ENCODE peak calls at places on chromosomes 5 and 9, in six cellular contexts. G is GM12891, C is HepG2, E is H1, P is K562, W is GM12878. R is an unnamed sample.

GRCh38 chr9:1083325-1083913 is 33.3 kb downstream of the DMRT2 start:
- DNase-seq in G (no peak), C (no peak), E (peak), P (no peak), W (no peak), R (no peak)

GRCh38 chr9:80485420-80485819 is 913.7 kb downstream of the TLE4 start:
- DNase-seq in G (no peak), C (no peak), E (no peak), P (no peak), W (no peak), R (no peak)

GRCh38 chr5:67209141-67209771 is 12.7 kb upstream of the CD180 start:
- DNase-seq in G (peak), C (peak), E (peak), P (peak), W (no peak), R (peak)

GRCh38 chr5:169584998-169585451 is 1.5 kb downstream of the SPDL1 start:
- DNase-seq in G (no peak), C (no peak), E (no peak), P (peak), W (no peak), R (no peak)

GRCh38 chr9:7370378-7370777 is 429.2 kb downstream of the DMAC1 start:
- DNase-seq in G (no peak), C (peak), E (no peak), P (no peak), W (no peak), R (no peak)

GRCh38 chr9:20594521-20594920 is 27.8 kb downstream of the MLLT3 start:
- DNase-seq in G (no peak), C (no peak), E (no peak), P (no peak), W (no peak), R (no peak)

GRCh38 chr5:79890119-79890870 is 100.8 kb downstream of the MTX3 start:
- DNase-seq in G (no peak), C (peak), E (no peak), P (no peak), W (no peak), R (no peak)

GRCh38 chr5:81768960-81769452 is 18.1 kb upstream of the SSBP2 start:
- DNase-seq in G (no peak), C (peak), E (no peak), P (no peak), W (no peak), R (no peak)

GRCh38 chr5:32446660-32447059 is 2.1 kb upstream of the ZFR start:
- DNase-seq in G (no peak), C (no peak), E (no peak), P (no peak), W (no peak), R (no peak)

GRCh38 chr5:53478411-53479044 is 1.9 kb upstream of the FST start:
- DNase-seq in G (no peak), C (peak), E (no peak), P (peak), W (no peak), R (no peak)

GRCh38 chr9:84940294-84940693 is 270.8 kb downstream of the NTRK2 start:
- DNase-seq in G (no peak), C (no peak), E (no peak), P (no peak), W (no peak), R (no peak)

GRCh38 chr5:34870382-34870781 is 31.4 kb downstream of the TTC23L start:
- DNase-seq in G (no peak), C (no peak), E (no peak), P (no peak), W (no peak), R (no peak)

GRCh38 chr9:110029422-110029814 is 178.5 kb downstream of the C9orf152 start:
- DNase-seq in G (no peak), C (peak), E (no peak), P (no peak), W (no peak), R (no peak)

GRCh38 chr9:110996436-110997224 is 41.6 kb downstream of the LPAR1 start:
- DNase-seq in G (no peak), C (no peak), E (no peak), P (no peak), W (no peak), R (no peak)

GRCh38 chr5:150323092-150323491 is 20.4 kb upstream of the ARSI start:
- DNase-seq in G (no peak), C (peak), E (no peak), P (no peak), W (no peak), R (no peak)

GRCh38 chr9:37978983-37979382 is 75.1 kb upstream of the SLC25A51 start:
- DNase-seq in G (no peak), C (no peak), E (no peak), P (no peak), W (no peak), R (no peak)

GRCh38 chr5:163564321-163564924 is 59.0 kb downstream of the MAT2B start:
- DNase-seq in G (peak), C (peak), E (no peak), P (peak), W (peak), R (no peak)

GRCh38 chr5:55880453-55880852 is 29.3 kb downstream of the IL31RA start:
- DNase-seq in G (no peak), C (no peak), E (no peak), P (no peak), W (no peak), R (no peak)

GRCh38 chr5:179819296-179820126 is 1.2 kb upstream of the SQSTM1 start:
- DNase-seq in G (no peak), C (peak), E (no peak), P (peak), W (no peak), R (no peak)

GRCh38 chr9:118635416-118635815 is 733.8 kb downstream of the BRINP1 start:
- DNase-seq in G (no peak), C (no peak), E (no peak), P (no peak), W (no peak), R (no peak)

GRCh38 chr9:118643118-118643517 is 726.1 kb downstream of the BRINP1 start:
- DNase-seq in G (no peak), C (no peak), E (peak), P (no peak), W (no peak), R (no peak)

GRCh38 chr9:118637681-118638080 is 731.6 kb downstream of the BRINP1 start:
- DNase-seq in G (no peak), C (no peak), E (no peak), P (no peak), W (no peak), R (no peak)

GRCh38 chr9:118644066-118644465 is 725.2 kb downstream of the BRINP1 start:
- DNase-seq in G (no peak), C (no peak), E (no peak), P (no peak), W (no peak), R (no peak)

GRCh38 chr9:118640836-118641557 is 728.2 kb downstream of the BRINP1 start:
- DNase-seq in G (no peak), C (no peak), E (no peak), P (no peak), W (no peak), R (no peak)
- TF ChIP-seq TAF1 in G (no peak), C (no peak), E (no peak), P (no peak), W (no peak), R (no peak)

DNA sequence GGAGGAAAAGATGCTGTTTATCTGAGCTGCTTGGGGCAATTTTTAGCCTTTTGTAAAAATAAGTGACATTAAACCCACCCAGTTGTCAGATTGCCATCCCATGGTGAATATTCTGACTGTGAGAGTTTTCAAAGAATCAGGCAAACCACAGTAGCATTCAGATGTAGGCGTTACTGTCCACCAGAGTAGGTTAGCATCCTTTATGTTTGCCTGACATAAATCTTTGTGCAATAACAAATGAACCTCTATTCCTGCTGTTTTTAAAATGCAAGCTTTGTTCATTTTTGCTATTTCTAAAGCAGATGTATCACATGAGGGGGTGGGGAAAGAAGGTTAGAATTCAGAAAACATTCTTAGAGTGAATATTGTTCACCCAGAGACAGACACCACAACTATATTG is 427.8 kb downstream of the CDH9 start:
- DNase-seq in G (no peak), C (no peak), E (no peak), P (no peak), W (no peak), R (no peak)
- TF ChIP-seq POLR2A in G (no peak), C (no peak), E (no peak), P (no peak), W (no peak), R (no peak)

GRCh38 chr5:115841382-115842088 is at the start of the genes AP3S1 and ATG12:
- DNase-seq in G (peak), C (peak), E (peak), P (peak), W (peak), R (peak)

GRCh38 chr5:115838885-115839518 is 2.4 kb downstream of the ATG12 start:
- DNase-seq in G (no peak), C (peak), E (no peak), P (peak), W (no peak), R (no peak)

GRCh38 chr5:115842089-115842881 is 550 bp downstream of the AP3S1 start:
- DNase-seq in G (no peak), C (peak), E (no peak), P (no peak), W (no peak), R (peak)

GRCh38 chr5:115842952-115843351 is 1.2 kb downstream of the AP3S1 start:
- DNase-seq in G (no peak), C (no peak), E (no peak), P (no peak), W (no peak), R (no peak)

DNA sequence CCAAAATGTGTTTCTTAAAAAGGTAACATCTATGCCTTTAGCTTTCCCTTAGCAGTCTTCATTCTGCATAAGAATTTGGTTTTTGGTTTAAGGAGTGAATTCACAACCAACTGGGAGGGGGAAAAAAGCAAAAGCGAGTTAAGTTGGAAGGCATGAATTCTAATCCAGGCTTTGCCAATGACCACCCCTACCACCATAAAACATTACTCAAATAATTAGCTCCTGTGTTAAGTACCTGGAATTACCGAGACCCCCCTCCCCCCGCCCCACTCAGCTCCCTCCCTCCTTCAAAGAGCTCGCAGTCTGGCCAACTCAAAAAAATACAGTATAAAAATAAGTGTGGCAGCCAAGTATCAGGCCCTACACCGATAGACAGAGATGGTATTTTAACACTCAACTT is 540 bp downstream of the ATG12 start:
- DNase-seq in G (no peak), C (no peak), E (no peak), P (peak), W (no peak), R (no peak)
- TF ChIP-seq TAF1 in G (no peak), C (no peak), E (no peak), P (no peak), W (no peak), R (no peak)

GRCh38 chr9:113488490-113488889 is 25.0 kb downstream of the RGS3 start:
- DNase-seq in G (no peak), C (no peak), E (no peak), P (no peak), W (no peak), R (no peak)
- TF ChIP-seq POLR2A in G (no peak), C (no peak), E (no peak), P (no peak), W (no peak), R (no peak)

GRCh38 chr5:6296524-6296923 is 81.8 kb downstream of the MED10 start:
- DNase-seq in G (no peak), C (no peak), E (no peak), P (no peak), W (no peak), R (no peak)

GRCh38 chr5:6286404-6286803 is 91.9 kb downstream of the MED10 start:
- DNase-seq in G (no peak), C (no peak), E (no peak), P (no peak), W (no peak), R (no peak)

GRCh38 chr5:6287136-6287535 is 91.2 kb downstream of the MED10 start:
- DNase-seq in G (no peak), C (no peak), E (no peak), P (no peak), W (no peak), R (no peak)

DNA sequence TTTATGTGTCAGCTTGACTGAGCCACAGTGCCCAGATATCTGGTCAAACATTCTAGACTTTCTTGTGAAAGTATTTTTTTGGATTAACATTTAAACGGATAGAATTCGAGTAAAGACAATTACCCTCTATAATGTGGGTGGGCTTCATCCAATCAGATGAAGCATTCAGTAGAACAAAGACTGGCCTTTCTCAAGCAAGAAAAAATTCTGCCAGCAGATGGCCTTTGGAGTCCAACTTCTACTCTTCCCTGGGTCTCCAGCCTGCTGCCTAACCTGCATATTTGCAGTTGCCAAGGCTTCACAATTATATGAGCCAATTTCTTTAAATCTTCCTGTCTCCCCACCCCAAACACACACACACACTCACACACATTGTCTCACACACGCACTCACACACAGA is 86.4 kb downstream of the MED10 start:
- DNase-seq in G (no peak), C (peak), E (no peak), P (no peak), W (no peak), R (no peak)
- TF ChIP-seq TAF1 in G (no peak), C (no peak), E (no peak), P (no peak), W (no peak), R (no peak)

GRCh38 chr9:129459550-129460322 is 161.2 kb downstream of the C9orf50 start:
- DNase-seq in G (no peak), C (no peak), E (no peak), P (no peak), W (no peak), R (no peak)
- TF ChIP-seq POLR2A in G (no peak), C (no peak), E (no peak), P (no peak), W (no peak), R (no peak)

R was measured in GM12892.